ENCODE peak calls at places on chromosomes 7 and 10, in five cellular contexts. V is BJ; E is HepG2; B is BE2C; U is CD8-positive, alpha-beta T cell. J is an unnamed sample.

GRCh38 chr10:94024407-94024806 is 30.7 kb downstream of the PLCE1 start:
- DNase-seq in V (no peak), E (no peak), B (no peak), U (no peak), J (no peak)

GRCh38 chr10:101903827-101904520 is 60.4 kb upstream of the KCNIP2 start:
- DNase-seq in V (no peak), E (no peak), B (peak), U (no peak), J (no peak)

GRCh38 chr10:7409732-7410168 is 1.1 kb downstream of the SFMBT2 start:
- DNase-seq in V (no peak), E (no peak), B (peak), U (no peak), J (no peak)

GRCh38 chr7:73718905-73719805 is at the start of gene STX1A:
- DNase-seq in V (no peak), E (peak), B (peak), U (peak), J (peak)

GRCh38 chr10:15704581-15704968 is 15.1 kb downstream of the ITGA8 start:
- DNase-seq in V (peak), E (no peak), B (no peak), U (no peak), J (no peak)

GRCh38 chr10:44395396-44395795 is 10.5 kb upstream of the CXCL12 start:
- DNase-seq in V (no peak), E (no peak), B (no peak), U (peak), J (no peak)

GRCh38 chr10:104323721-104324686 is 14.3 kb downstream of the ITPRIP start:
- DNase-seq in V (no peak), E (no peak), B (no peak), U (no peak), J (no peak)

GRCh38 chr10:132546567-132547420 is 9.2 kb downstream of the INPP5A start:
- DNase-seq in V (no peak), E (no peak), B (peak), U (no peak), J (no peak)

GRCh38 chr7:18352339-18353255 is 143.0 kb upstream of the HDAC9 start:
- DNase-seq in V (peak), E (peak), B (peak), U (no peak), J (peak)

GRCh38 chr7:142669074-142669654 is 80.1 kb upstream of the PRSS1 start:
- DNase-seq in V (no peak), E (no peak), B (no peak), U (no peak), J (peak)

GRCh38 chr7:52696183-52696582 is 339.2 kb upstream of the POM121L12 start:
- DNase-seq in V (no peak), E (no peak), B (peak), U (no peak), J (no peak)

GRCh38 chr10:34580643-34581042 is 234.5 kb downstream of the PARD3 start:
- DNase-seq in V (no peak), E (peak), B (no peak), U (no peak), J (peak)

GRCh38 chr7:81919494-81919893 is 149.6 kb upstream of the HGF start:
- DNase-seq in V (no peak), E (no peak), B (no peak), U (no peak), J (no peak)

GRCh38 chr10:124734311-124735166 is 9.6 kb downstream of the FAM53B start:
- DNase-seq in V (no peak), E (no peak), B (no peak), U (peak), J (no peak)

GRCh38 chr7:95318501-95318900 is 5.8 kb downstream of the PON1 start:
- DNase-seq in V (no peak), E (peak), B (no peak), U (no peak), J (no peak)

GRCh38 chr7:5332579-5332978 is 49.8 kb downstream of the SLC29A4 start:
- DNase-seq in V (no peak), E (no peak), B (no peak), U (no peak), J (no peak)

GRCh38 chr7:24705481-24705954 is 51.7 kb downstream of the GSDME start:
- DNase-seq in V (no peak), E (no peak), B (peak), U (no peak), J (no peak)

GRCh38 chr7:140484951-140485350 is 5.6 kb upstream of the MKRN1 start:
- DNase-seq in V (no peak), E (no peak), B (no peak), U (no peak), J (no peak)

GRCh38 chr7:123573371-123573770 is 15.8 kb upstream of the NDUFA5 start:
- DNase-seq in V (no peak), E (no peak), B (no peak), U (no peak), J (no peak)

GRCh38 chr10:78288716-78289115 is 255.1 kb downstream of the RPS24 start:
- DNase-seq in V (no peak), E (no peak), B (no peak), U (no peak), J (no peak)

GRCh38 chr7:34672430-34672829 is 14.4 kb downstream of the NPSR1 start:
- DNase-seq in V (no peak), E (no peak), B (no peak), U (no peak), J (peak)

GRCh38 chr7:95772771-95773581 is 622 bp downstream of the DYNC1I1 start:
- DNase-seq in V (no peak), E (no peak), B (peak), U (no peak), J (peak)

GRCh38 chr7:55550010-55550409 is 22.3 kb downstream of the VOPP1 start:
- DNase-seq in V (no peak), E (no peak), B (no peak), U (no peak), J (no peak)

GRCh38 chr10:115052216-115052615 is 40.9 kb upstream of the ATRNL1 start:
- DNase-seq in V (peak), E (no peak), B (no peak), U (no peak), J (no peak)

GRCh38 chr10:4882704-4883078 is 56.7 kb downstream of the AKR1E2 start:
- DNase-seq in V (no peak), E (no peak), B (no peak), U (no peak), J (no peak)

GRCh38 chr10:4883079-4883739 is 57.2 kb downstream of the AKR1E2 start:
- DNase-seq in V (no peak), E (peak), B (no peak), U (no peak), J (peak)

GRCh38 chr10:4889959-4890358 is 64.0 kb downstream of the AKR1E2 start:
- DNase-seq in V (no peak), E (peak), B (no peak), U (no peak), J (no peak)

DNA sequence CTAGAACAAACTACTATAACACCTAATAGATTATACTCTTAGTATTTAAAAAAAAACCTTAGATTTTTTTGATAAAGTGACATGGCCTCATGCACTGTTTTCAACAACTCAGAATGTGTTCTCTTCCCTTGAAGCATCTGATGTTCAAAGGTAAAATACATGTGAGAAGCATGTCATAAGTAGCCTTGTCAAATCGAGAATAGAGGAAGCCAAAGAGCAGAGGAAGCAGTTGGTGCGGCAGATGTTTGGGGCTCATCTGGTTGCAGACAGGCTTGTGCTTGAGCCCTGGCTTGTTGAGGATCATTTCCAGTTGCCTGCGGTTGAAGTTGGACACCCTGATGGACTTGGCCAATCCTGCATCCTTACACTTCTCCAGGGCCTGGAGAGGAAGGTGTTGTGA is 59.1 kb downstream of the AKR1E2 start:
- DNase-seq in V (no peak), E (no peak), B (no peak), U (no peak), J (no peak)
- H3K4me3 ChIP-seq in V (no peak), E (no peak), B (no peak), U (no peak), J (no peak)

GRCh38 chr7:22589641-22590141 is 89.7 kb upstream of the STEAP1B start:
- DNase-seq in V (no peak), E (no peak), B (no peak), U (no peak), J (peak)
- H3K4me3 ChIP-seq in V (no peak), E (no peak), B (no peak), U (no peak), J (peak)

DNA sequence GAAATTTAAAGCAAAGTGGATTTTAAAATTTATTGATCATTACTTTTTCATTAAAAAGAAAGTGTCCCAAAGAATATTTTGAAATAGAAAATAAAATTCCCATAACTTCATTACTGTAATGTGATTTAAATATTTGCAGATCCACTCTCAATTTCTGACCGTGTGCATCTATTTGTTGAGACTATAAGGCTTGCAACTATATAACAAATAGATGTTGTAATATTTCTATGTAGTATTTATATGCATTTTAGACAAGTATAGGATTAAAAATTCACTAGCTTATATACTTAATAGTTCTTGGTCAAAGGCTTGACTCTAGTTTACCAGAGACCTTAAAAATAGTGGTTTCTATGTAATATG is 3.8 kb downstream of the HHEX start:
- DNase-seq in V (no peak), E (no peak), B (no peak), U (no peak), J (no peak)
- H3K4me3 ChIP-seq in V (no peak), E (peak), B (no peak), U (no peak), J (no peak)

GRCh38 chr7:157409149-157409752 is 72.4 kb downstream of the DNAJB6 start:
- DNase-seq in V (no peak), E (no peak), B (no peak), U (no peak), J (no peak)
- H3K4me3 ChIP-seq in V (no peak), E (no peak), B (no peak), U (no peak), J (no peak)

DNA sequence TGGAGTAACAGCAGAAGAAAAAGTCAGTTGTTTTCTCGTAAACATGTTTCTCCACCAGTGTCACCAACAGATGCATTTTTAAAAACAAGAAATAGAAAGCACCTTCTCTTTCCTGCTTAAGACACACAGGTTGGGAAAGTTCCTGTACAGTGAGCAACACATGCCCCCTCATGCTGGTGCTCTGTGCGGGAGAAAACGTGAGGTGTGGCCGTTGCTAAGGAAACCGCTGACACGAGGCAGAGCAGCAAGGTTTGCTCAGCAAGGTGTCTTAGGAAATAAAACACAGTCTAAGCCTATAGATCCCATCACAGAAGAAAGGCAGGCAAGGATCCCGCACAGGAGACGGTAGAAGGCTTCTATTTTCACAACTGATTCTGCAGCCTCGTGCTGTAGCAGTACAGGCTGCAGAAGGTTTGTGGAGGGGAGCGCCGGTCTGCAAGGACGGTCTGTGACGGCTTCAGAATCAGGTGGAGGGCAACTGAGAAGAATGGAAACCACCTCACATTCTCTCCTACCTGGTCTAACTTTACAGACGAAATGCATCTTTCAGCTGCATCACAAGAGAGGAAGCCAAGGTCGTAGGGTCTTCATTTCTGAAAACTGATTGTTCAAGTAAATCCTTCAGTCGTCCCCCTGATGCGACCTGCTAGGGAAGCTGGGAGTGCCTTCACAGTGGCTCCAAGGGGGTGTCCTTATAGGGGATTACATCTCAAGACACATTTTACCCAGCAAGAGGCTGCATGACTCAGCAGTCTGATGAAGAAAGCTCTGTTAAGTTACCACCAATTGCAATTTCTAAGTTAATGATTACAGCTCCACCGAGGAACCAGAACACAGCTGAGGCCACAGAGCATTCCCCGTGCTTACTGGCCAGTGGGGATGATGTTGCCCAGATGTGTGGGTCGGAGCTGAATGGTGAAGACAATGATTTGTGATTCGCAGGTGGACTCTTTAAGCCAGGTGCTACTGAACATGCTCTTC is 150.7 kb upstream of the KLF14 start:
- DNase-seq in V (no peak), E (peak), B (no peak), U (no peak), J (peak)
- H3K4me3 ChIP-seq in V (no peak), E (no peak), B (no peak), U (no peak), J (no peak)

DNA sequence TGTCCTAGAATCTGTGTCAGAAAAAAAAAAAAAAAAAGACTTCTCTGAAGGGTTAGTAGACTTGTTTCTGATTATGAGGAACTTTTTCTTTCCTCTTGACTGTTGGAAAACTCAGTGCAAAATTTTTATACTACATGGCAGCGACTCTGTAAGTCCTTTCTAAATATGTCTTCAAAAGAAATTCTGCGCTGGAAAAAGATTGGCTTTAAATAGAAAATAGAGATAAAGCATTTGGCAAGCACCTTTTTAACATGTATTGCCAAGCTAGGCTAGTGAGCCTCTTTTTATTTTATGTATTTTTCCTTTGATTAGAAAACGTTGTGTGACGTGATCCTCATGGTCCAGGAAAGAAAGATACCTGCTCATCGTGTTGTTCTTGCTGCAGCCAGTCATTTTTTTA is 17.9 kb downstream of the KLHL7 start:
- DNase-seq in V (no peak), E (no peak), B (no peak), U (no peak), J (no peak)
- H3K4me3 ChIP-seq in V (no peak), E (no peak), B (no peak), U (no peak), J (no peak)

GRCh38 chr7:6401536-6401935 is 46.2 kb downstream of the DAGLB start:
- DNase-seq in V (no peak), E (no peak), B (no peak), U (no peak), J (no peak)

GRCh38 chr7:6403907-6404306 is 43.8 kb downstream of the DAGLB start:
- DNase-seq in V (no peak), E (no peak), B (no peak), U (no peak), J (no peak)

GRCh38 chr7:6399351-6399750 is 48.4 kb downstream of the DAGLB start:
- DNase-seq in V (no peak), E (no peak), B (no peak), U (no peak), J (no peak)

GRCh38 chr7:6402741-6403140 is 45.0 kb downstream of the DAGLB start:
- DNase-seq in V (no peak), E (no peak), B (no peak), U (no peak), J (no peak)

GRCh38 chr7:6402041-6402440 is 45.7 kb downstream of the DAGLB start:
- DNase-seq in V (no peak), E (no peak), B (no peak), U (no peak), J (no peak)
- H3K4me3 ChIP-seq in V (no peak), E (no peak), B (no peak), U (no peak), J (no peak)

GRCh38 chr10:98033515-98033914 is 3.1 kb upstream of the CRTAC1 start:
- DNase-seq in V (no peak), E (no peak), B (no peak), U (no peak), J (no peak)
- H3K4me3 ChIP-seq in V (no peak), E (no peak), B (no peak), U (no peak), J (no peak)

DNA sequence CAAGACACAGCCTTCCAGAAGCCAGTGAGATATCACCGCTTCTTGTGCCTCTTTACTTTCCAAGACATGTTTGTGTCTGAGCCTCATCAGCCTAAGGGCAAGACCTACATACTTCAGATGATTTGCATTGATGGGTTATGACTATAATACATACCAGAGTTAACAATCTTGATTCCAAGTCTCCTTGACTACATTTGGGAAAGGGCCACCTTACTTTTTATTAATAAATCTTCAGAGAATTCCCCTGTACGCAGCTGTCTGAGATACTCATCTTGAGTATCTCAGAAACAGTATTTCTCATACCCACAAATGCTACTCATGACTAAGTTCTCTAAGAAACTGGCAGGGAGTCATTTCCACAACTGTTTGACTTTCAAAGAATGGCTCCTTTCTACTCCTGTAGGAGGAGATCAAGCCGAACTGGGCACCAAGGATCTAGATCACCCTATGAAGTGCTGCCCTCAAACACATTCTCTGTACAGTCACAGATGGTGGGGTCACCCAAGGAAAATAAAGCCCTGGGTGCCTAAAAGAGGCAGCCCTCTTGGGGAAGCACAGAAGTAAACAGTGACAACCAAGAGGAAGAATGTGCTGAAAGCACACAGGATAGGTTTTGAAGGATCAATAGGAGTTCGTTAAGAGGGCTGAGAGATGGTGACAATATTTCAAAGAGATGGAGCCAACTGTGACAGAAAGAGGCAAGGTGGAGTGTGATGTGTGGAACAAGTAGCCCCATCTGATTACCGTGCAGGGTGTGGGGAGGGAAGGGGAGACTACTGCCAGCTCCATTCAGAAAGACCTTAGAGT is 138.9 kb downstream of the JAZF1 start:
- DNase-seq in V (peak), E (no peak), B (no peak), U (no peak), J (peak)
- H3K4me3 ChIP-seq in V (no peak), E (no peak), B (no peak), U (no peak), J (no peak)

GRCh38 chr7:107998150-107998549 is 4.8 kb downstream of the LAMB1 start:
- DNase-seq in V (no peak), E (no peak), B (no peak), U (no peak), J (no peak)

GRCh38 chr7:107993879-107994278 is 9.1 kb downstream of the LAMB1 start:
- DNase-seq in V (no peak), E (no peak), B (no peak), U (no peak), J (peak)

GRCh38 chr7:107994366-107994765 is 8.6 kb downstream of the LAMB1 start:
- DNase-seq in V (no peak), E (no peak), B (no peak), U (no peak), J (peak)

GRCh38 chr7:107995184-107996071 is 7.5 kb downstream of the LAMB1 start:
- DNase-seq in V (no peak), E (peak), B (no peak), U (no peak), J (peak)

GRCh38 chr7:107996072-107996824 is 6.7 kb downstream of the LAMB1 start:
- DNase-seq in V (no peak), E (no peak), B (no peak), U (no peak), J (peak)
- H3K4me3 ChIP-seq in V (no peak), E (no peak), B (no peak), U (no peak), J (no peak)